ENCODE peak calls at places on chromosome 21, in six cellular contexts. Z is heart left ventricle, J is AG09319, G is cardiac muscle cell, F is neural crest cell, E is Calu3. D is an unnamed sample.

GRCh38 chr21:38869946-38870345 is 64.2 kb downstream of the ETS2 start:
- DNase-seq in E (no peak), J (no peak), G (peak; percentile 8), F (no peak), Z (no peak), D (no peak)

GRCh38 chr21:14900058-14900457 is 164.7 kb downstream of the NRIP1 start:
- DNase-seq in J (no peak), E (no peak), F (no peak), Z (no peak), G (no peak), D (no peak)

GRCh38 chr21:25373126-25374082 is 233.9 kb downstream of the MRPL39 start:
- DNase-seq in J (no peak), F (no peak), Z (no peak), E (no peak), G (no peak), D (no peak)

GRCh38 chr21:20259035-20259867 is 739.0 kb upstream of the NCAM2 start:
- DNase-seq in Z (no peak), J (no peak), G (no peak), F (no peak), E (no peak), D (no peak)

GRCh38 chr21:25297117-25297516 is 310.2 kb downstream of the MRPL39 start:
- DNase-seq in G (no peak), E (no peak), F (no peak), Z (no peak), J (no peak), D (no peak)

GRCh38 chr21:15896501-15896900 is 166.7 kb downstream of the USP25 start:
- DNase-seq in E (no peak), Z (no peak), J (no peak), F (no peak), G (no peak), D (no peak)

GRCh38 chr21:38956791-38957571 is 151.3 kb downstream of the ETS2 start:
- DNase-seq in Z (peak; percentile 29), E (no peak), G (no peak), J (no peak), F (no peak), D (no peak)

GRCh38 chr21:34129039-34129891 is 55.9 kb downstream of the MRPS6 start:
- DNase-seq in Z (peak; percentile 85), J (peak; percentile 65), E (no peak), F (peak; percentile 19), G (peak; percentile 91), D (no peak)

GRCh38 chr21:46092026-46092764 is 5.7 kb upstream of the COL6A2 start:
- DNase-seq in J (peak; percentile 93), G (peak; percentile 87), E (no peak), F (no peak), Z (peak; percentile 77), D (no peak)

GRCh38 chr21:41289431-41289830 is 27.2 kb upstream of the FAM3B start:
- DNase-seq in J (no peak), F (no peak), G (peak; percentile 17), E (no peak), Z (no peak), D (no peak)

GRCh38 chr21:29135481-29135880 is 5.0 kb downstream of the MAP3K7CL start:
- DNase-seq in F (no peak), G (no peak), E (no peak), Z (no peak), J (no peak), D (no peak)

GRCh38 chr21:16569679-16570078 is 839.9 kb downstream of the USP25 start:
- DNase-seq in F (no peak), G (no peak), E (no peak), Z (no peak), J (no peak), D (no peak)

GRCh38 chr21:14773777-14774345 is 227.7 kb upstream of the SAMSN1 start:
- DNase-seq in Z (peak; percentile 32), G (peak; percentile 46), J (no peak), F (peak; percentile 3), E (peak; percentile 50), D (no peak)

GRCh38 chr21:39593522-39593921 is 19.2 kb upstream of the B3GALT5 start:
- DNase-seq in J (no peak), G (no peak), Z (no peak), E (no peak), F (no peak), D (no peak)

GRCh38 chr21:41169701-41170100 is 1.7 kb downstream of the BACE2 start:
- DNase-seq in Z (no peak), E (no peak), G (peak; percentile 16), J (no peak), F (no peak), D (no peak)

GRCh38 chr21:38988211-38989096 is 182.7 kb downstream of the ETS2 start:
- DNase-seq in E (no peak), G (no peak), J (no peak), Z (no peak), F (no peak), D (no peak)

GRCh38 chr21:40622531-40622930 is 224.4 kb downstream of the DSCAM start:
- DNase-seq in Z (no peak), F (no peak), J (no peak), E (no peak), G (no peak), D (no peak)

GRCh38 chr21:15289896-15290841 is 225.4 kb upstream of the NRIP1 start:
- DNase-seq in E (peak; percentile 73), G (no peak), F (peak; percentile 46), J (no peak), Z (peak; percentile 28), D (no peak)

GRCh38 chr21:40660461-40660860 is 186.5 kb downstream of the DSCAM start:
- DNase-seq in Z (no peak), G (no peak), F (no peak), J (no peak), E (no peak), D (no peak)

GRCh38 chr21:14900611-14901010 is 164.2 kb downstream of the NRIP1 start:
- DNase-seq in G (no peak), Z (no peak), E (no peak), J (no peak), F (no peak), D (no peak)

GRCh38 chr21:14985306-14985705 is 79.5 kb downstream of the NRIP1 start:
- DNase-seq in J (no peak), G (no peak), F (no peak), Z (no peak), E (no peak), D (no peak)

GRCh38 chr21:25961042-25961441 is 209.5 kb downstream of the APP start:
- DNase-seq in F (no peak), G (no peak), E (no peak), Z (no peak), J (no peak), D (no peak)

GRCh38 chr21:35050348-35051286 is 1.5 kb upstream of the RUNX1 start:
- DNase-seq in F (no peak), G (no peak), Z (no peak), E (no peak), J (no peak), D (no peak)

GRCh38 chr21:27362249-27362648 is 395.4 kb upstream of the ADAMTS5 start:
- DNase-seq in J (no peak), E (no peak), F (no peak), G (peak; percentile 30), Z (no peak), D (no peak)
- TF ChIP-seq CTCF in J (no peak), E (no peak), F (no peak), G (peak; percentile 29), Z (peak; percentile 23), D (no peak)

DNA sequence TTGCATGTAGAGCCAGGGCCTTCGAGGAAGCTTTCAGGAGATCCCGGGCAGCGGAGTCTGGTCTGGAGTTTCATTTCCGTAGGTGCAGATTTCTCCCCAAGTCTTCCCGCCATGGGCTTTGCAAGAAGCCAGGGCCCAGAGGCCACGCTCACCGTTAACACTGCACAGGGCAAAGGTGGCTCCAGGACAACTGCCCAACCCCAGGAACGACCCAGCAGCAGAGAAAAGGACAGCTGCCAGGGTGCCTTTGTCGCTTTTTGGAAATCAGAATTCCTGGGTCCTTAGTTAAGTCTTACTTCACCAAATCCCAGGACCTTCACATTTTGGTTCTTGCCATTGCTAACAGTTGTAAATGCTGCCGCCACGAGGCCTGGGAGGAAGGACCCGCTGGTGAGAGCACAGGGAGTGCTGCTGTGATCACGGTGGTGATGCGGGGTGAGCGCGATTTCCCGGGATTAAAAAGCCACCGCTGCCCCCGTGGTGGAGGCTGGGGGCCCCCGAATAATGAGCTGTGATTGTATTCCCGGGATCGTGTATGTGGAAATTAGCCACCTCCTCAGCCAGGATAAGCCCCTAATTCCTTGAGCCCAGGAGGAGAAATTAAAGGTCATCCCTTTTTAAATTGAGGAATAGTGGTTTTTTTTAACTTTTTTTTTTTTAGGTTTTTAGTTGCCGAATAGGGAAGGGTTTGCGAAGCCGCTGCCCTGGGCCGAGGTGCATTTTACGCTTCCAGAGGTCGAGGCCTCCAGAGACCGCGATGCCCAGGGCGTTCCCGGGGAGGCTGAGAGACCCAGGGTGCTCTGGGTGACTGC is 8.2 kb downstream of the SIM2 start:
- DNase-seq in J (no peak), Z (no peak), G (peak; percentile 30), F (no peak), E (no peak), D (no peak)
- TF ChIP-seq CTCF in J (no peak), Z (no peak), G (peak; percentile 29), F (no peak), E (no peak), D (no peak)

GRCh38 chr21:42540396-42540795 is 26.7 kb downstream of the SLC37A1 start:
- DNase-seq in G (no peak), Z (no peak), F (no peak), E (no peak), J (no peak), D (no peak)

GRCh38 chr21:42541174-42541573 is 27.5 kb downstream of the SLC37A1 start:
- DNase-seq in J (no peak), Z (no peak), E (no peak), F (no peak), G (no peak), D (no peak)

GRCh38 chr21:42542196-42542595 is 28.5 kb downstream of the SLC37A1 start:
- DNase-seq in J (no peak), F (no peak), E (no peak), G (no peak), Z (no peak), D (no peak)

GRCh38 chr21:42542596-42542995 is 28.9 kb downstream of the SLC37A1 start:
- DNase-seq in G (no peak), J (no peak), Z (no peak), F (no peak), E (no peak), D (no peak)

GRCh38 chr21:42541618-42542017 is 28.0 kb downstream of the SLC37A1 start:
- DNase-seq in J (no peak), G (no peak), E (no peak), Z (no peak), F (no peak), D (no peak)
- TF ChIP-seq CTCF in J (no peak), G (no peak), E (no peak), Z (no peak), F (no peak), D (no peak)

DNA sequence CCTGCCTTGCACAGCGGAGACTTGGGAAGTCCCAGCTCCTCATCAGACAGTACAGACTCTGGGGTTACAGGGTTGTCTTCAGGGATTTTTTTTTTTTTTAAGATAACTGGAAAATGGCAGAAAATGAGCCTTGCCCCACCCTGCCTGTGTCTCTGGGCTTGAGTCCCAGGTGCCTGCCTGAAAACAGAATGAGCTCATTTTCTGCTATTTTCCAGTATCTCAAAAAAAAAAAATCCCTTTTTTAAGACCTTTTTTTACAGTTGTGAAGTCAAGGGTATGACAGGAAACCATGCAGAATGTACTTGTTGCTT is 10.1 kb downstream of the SLX9 start:
- DNase-seq in E (no peak), J (no peak), Z (no peak), G (no peak), F (no peak), D (no peak)
- TF ChIP-seq CTCF in E (no peak), J (no peak), Z (no peak), G (no peak), F (no peak), D (peak; percentile 19)